ENCODE peak calls at places on chromosomes 1 and 21, in eight cellular contexts. X, L, V, M, G, F, S and R are unnamed samples. For H3K4me1, the result is how much of the 10 kb centered on the place peaks cover.

GRCh38 chr1:89702520-89703045 is 69.7 kb downstream of the LRRC8C start:
- DNase-seq in X (no peak), L (no peak), V (no peak), M (no peak), G (no peak), F (no peak), S (no peak), R (no peak)

GRCh38 chr1:84246228-84246627 is 55.3 kb upstream of the SAMD13 start:
- DNase-seq in X (no peak), L (no peak), V (no peak), M (no peak), G (no peak), F (no peak), S (no peak), R (no peak)

GRCh38 chr1:183124259-183124658 is 61.8 kb upstream of the LAMC2 start:
- DNase-seq in X (no peak), L (no peak), V (no peak), M (no peak), G (no peak), F (no peak), S (no peak), R (no peak)

GRCh38 chr21:45255381-45256020 is 32.2 kb downstream of the POFUT2 start:
- DNase-seq in X (peak), L (peak), V (no peak), M (no peak), G (no peak), F (no peak), S (peak), R (peak)

GRCh38 chr1:6007318-6008083 is 15.3 kb upstream of the NPHP4 start:
- DNase-seq in X (no peak), L (no peak), V (peak), M (no peak), G (no peak), F (peak), S (no peak), R (no peak)

GRCh38 chr1:63557365-63557987 is 34.2 kb downstream of the EFCAB7 start:
- DNase-seq in X (peak), L (peak), V (peak), M (peak), G (peak), F (peak), S (peak), R (peak)

GRCh38 chr1:213337025-213337678 is 286.1 kb downstream of the RPS6KC1 start:
- DNase-seq in X (no peak), L (no peak), V (no peak), M (no peak), G (no peak), F (no peak), S (no peak), R (no peak)

GRCh38 chr1:230125633-230126528 is 58.8 kb downstream of the GALNT2 start:
- DNase-seq in X (no peak), L (peak), V (peak), M (peak), G (no peak), F (peak), S (no peak), R (peak)

GRCh38 chr1:153659656-153660055 is 1.2 kb downstream of the SNAPIN start:
- DNase-seq in X (no peak), L (no peak), V (no peak), M (no peak), G (no peak), F (no peak), S (no peak), R (no peak)
- H3K27ac ChIP-seq in X (peak), L (peak), V (no peak), M (no peak), G (no peak), F (no peak), S (no peak), R (no peak)

GRCh38 chr1:65425697-65426096 is 5.2 kb downstream of the LEPR start:
- DNase-seq in X (no peak), L (peak), V (peak), M (peak), G (no peak), F (peak), S (no peak), R (peak)
- H3K4me1 ChIP-seq in X (half or more), L (half or more), V (half or more), M (half or more), G (under half), F (under half), S (under half), R (half or more)

DNA sequence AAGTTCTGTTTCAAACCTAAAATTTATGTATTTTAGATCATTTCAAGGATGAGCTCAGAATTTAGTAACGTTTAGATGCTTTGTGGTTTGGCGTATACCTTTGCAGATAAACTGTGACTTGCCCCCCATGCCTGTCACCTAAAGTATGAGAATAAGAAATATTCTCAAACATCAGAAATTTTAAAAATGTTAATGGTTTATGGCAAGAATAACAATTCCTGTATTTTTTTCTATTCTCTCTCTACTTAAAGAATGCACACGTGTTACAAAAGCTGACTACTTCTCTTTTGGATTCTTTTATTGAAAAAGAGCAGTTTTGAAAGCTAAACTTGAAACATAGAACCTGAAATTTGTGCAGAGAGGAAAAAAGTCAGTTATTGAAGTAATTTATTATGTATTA is 3.9 kb downstream of the NFIA start:
- DNase-seq in X (no peak), L (no peak), V (no peak), M (no peak), G (no peak), F (no peak), S (no peak), R (no peak)
- H3K9ac ChIP-seq in X (no peak), L (no peak), V (no peak), M (no peak), G (no peak), F (no peak), S (no peak), R (no peak)

GRCh38 chr1:19140465-19140864 is 69.6 kb downstream of the UBR4 start:
- DNase-seq in X (no peak), L (no peak), V (no peak), M (no peak), G (no peak), F (no peak), S (no peak), R (no peak)
- H3K27ac ChIP-seq in X (no peak), L (no peak), V (no peak), M (no peak), G (no peak), F (no peak), S (no peak), R (no peak)

DNA sequence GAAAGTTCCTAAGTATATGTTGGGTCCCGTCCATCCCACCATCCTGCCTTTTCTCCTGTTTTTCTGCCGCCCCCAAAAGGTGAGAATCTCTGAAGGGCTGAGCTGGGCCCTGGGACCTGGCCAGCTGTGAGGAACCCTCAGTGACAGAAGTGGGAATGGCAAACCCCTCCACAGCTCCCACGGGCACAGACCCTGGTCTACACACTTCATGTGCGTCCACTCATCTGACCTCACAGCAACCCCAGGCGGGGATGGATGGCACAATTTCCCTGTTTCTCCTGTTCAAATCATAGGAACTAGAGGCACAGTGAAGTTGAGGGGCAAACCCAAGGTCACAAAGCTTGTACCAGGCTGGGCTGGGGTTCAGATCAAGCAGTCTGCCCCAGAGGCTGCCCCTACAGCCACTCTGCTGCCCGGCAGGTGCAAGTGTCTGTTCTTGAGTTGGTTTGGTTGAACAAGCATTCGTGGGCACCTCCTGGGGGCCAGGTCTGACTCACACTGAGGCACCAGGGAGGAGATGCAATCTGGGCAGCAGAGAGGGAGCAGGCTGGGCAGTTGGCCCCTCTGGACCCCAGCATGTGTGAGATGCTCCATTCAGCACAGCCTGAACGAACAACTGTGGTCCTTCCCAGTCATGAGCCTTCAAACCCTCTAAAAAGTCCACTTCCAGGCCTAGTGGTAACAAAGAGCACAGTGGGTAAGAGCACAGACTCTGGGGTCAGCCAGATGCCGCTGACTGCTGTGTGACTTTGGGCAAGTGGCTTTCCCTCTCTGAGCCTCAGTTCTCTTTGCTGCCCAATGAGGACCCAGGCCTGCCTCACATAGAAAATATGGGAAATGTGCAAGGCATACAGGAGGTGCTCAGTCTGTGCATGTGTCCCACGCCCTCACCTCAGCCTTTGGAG is 4.0 kb downstream of the EDN2 start:
- DNase-seq in X (no peak), L (no peak), V (no peak), M (no peak), G (no peak), F (no peak), S (no peak), R (no peak)
- H3K4me1 ChIP-seq in X (under half), L (under half), V (under half), M (under half), G (under half), F (under half), S (under half), R (under half)

GRCh38 chr1:193060938-193061337 is 1.5 kb downstream of the RO60 start:
- DNase-seq in X (no peak), L (peak), V (no peak), M (peak), G (no peak), F (peak), S (peak), R (no peak)
- H3K9ac ChIP-seq in X (peak), L (peak), V (peak), M (peak), G (no peak), F (peak), S (peak), R (peak)

DNA sequence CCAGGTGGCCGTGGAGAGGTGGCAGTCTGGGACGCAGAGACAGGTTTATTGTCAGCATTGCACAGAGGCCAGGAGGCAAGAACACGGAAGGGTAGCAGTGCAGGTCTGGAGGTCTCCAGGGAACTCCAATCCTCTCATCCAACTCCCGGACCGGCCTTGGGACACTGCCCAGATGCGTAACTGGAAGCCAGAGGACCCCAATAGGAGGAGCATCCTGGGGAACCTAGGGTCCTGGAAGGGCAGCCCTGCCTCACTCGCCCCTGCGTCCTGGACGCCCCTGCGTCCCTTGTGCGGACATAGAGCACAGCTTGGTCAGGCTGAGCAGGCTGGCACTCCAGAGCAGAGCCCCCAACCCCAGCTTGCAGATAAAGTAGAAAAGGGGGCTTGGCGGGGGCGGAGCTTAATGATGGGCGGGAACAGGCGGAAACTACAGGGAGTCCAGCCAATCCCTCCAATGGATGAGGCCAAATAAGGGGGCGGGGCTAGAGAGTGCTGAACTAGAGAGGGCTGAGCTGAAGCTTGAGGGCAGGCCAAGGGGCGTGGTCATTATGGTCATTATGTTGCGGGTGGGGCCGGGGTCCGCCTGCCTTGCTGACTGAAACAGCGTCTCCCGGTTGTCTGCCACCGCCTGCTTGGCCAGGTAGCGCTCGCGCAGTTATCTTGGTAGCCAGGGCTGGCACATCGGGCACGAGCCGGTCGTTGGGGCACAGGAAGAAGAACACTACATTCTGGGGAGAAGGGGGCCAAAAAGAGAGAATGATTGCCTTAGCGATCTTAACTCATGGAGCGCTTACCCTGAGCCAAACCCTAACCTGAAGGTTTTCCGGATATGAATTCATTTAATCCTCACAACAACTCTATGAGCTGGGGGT is 3.7 kb upstream of the ARHGEF19 start:
- DNase-seq in X (peak), L (no peak), V (peak), M (peak), G (peak), F (peak), S (peak), R (peak)
- H3K27ac ChIP-seq in X (peak), L (peak), V (no peak), M (no peak), G (peak), F (no peak), S (no peak), R (no peak)